ENCODE peak calls at places on chromosomes 12 and 14, in five cellular contexts. R, G, W, C and A are unnamed samples. For H3K36me3, the result is how much of the 10 kb centered on the place peaks cover.

GRCh38 chr12:9634177-9634803 is 26.6 kb upstream of the KLRB1 start:
- DNase-seq in G (no peak), R (peak), C (peak), W (no peak), A (no peak)

GRCh38 chr12:98296462-98297079 is 218.8 kb upstream of the TMPO start:
- DNase-seq in G (no peak), C (no peak), R (no peak), W (no peak), A (no peak)

GRCh38 chr12:78530065-78530765 is 334.4 kb upstream of the SYT1 start:
- DNase-seq in W (no peak), R (no peak), G (no peak), C (no peak), A (peak)

GRCh38 chr12:63041601-63042000 is 106.7 kb upstream of the PPM1H start:
- DNase-seq in C (no peak), R (no peak), G (no peak), W (no peak), A (no peak)

GRCh38 chr12:124625867-124626675 is 58.7 kb upstream of the NCOR2 start:
- DNase-seq in G (peak), W (peak), C (peak), R (no peak), A (no peak)

GRCh38 chr14:65131176-65131765 is 29.0 kb upstream of the MAX start:
- DNase-seq in C (no peak), G (no peak), W (no peak), R (no peak), A (peak)

GRCh38 chr14:67480011-67480410 is 8.5 kb downstream of the TMEM229B start:
- DNase-seq in R (no peak), C (no peak), W (no peak), G (no peak), A (no peak)

GRCh38 chr12:131716282-131716681 is 5.4 kb downstream of the SFSWAP start:
- DNase-seq in W (no peak), G (no peak), R (no peak), C (no peak), A (no peak)

GRCh38 chr12:107761502-107761904 is 566 bp upstream of the PRDM4 start:
- DNase-seq in R (no peak), W (no peak), G (no peak), C (no peak), A (no peak)

GRCh38 chr12:91663331-91663998 is 480.8 kb upstream of the DCN start:
- DNase-seq in R (no peak), G (no peak), C (no peak), W (no peak), A (no peak)

GRCh38 chr14:31927348-31927826 is 149.7 kb upstream of the ARHGAP5 start:
- DNase-seq in C (no peak), W (peak), R (no peak), G (no peak), A (peak)

GRCh38 chr12:10088955-10089354 is 9.8 kb downstream of the CLEC1A start:
- DNase-seq in C (no peak), R (no peak), W (no peak), G (no peak), A (no peak)

GRCh38 chr12:103840399-103840880 is 594 bp downstream of the NT5DC3 start:
- DNase-seq in C (no peak), R (peak), W (no peak), G (peak), A (no peak)

GRCh38 chr12:95224202-95225170 is 6.9 kb downstream of the VEZT start:
- DNase-seq in G (no peak), W (no peak), R (no peak), C (no peak), A (no peak)

DNA sequence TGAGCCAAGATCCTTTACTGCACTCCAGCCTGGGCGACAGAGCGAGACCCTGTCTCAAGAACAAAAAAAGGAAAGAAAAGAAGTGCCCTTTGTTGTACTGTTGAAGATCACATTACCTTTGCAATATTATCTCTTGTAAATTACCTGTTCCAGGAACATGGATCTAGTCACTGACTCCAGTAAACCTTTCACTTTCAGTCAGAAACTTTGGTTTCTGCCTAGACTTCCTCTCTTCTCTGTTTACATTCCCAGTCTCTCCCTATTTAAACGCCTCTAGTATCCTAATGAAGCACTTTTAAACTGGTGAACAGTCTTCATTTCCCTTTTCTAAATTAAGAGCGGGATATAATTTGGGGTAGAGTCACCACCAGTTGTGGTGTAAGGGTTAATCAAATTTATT is 12.8 kb downstream of the CHPT1 start:
- DNase-seq in R (no peak), G (no peak), C (no peak), W (no peak), A (no peak)
- H3K36me3 ChIP-seq in R (under half), G (under half), C (under half), W (under half), A (under half)

GRCh38 chr12:67388331-67389163 is 119.4 kb downstream of the CAND1 start:
- DNase-seq in C (no peak), G (no peak), W (no peak), R (no peak), A (no peak)
- TF ChIP-seq CTCF in C (no peak), G (no peak), W (peak), R (peak), A (peak)

GRCh38 chr14:91875515-91876286 is 8.4 kb upstream of the TC2N start:
- DNase-seq in G (no peak), R (no peak), W (no peak), C (peak), A (no peak)
- H3K36me3 ChIP-seq in G (half or more), R (under half), W (under half), C (under half), A (under half)

DNA sequence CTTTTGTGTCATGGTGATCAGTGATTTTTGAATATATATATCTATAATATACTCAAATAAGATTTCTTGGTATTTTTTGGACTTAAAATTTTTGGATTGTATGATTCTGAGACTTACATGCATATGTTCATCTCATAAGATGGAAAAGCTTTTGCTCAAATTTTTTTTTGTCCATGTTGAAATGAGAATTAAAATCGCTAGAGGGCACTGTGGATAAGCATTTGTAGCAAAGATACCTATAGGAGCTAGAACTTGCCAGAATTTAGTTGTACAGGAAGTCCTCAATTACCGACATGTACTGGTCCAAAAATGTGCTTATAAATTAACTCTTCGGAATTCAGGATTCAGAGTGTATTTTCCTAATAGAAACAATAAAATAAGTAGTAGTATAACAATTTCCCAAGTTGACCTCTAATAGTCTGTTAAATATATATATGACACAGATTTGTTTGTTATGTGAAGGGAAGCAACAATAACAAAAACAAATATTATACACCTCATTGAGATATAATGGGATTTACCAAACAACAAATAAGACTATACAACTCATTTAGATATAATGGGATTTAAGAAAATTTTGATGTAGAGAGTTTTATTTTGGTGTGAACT is 179.6 kb downstream of the TMEM117 start:
- DNase-seq in R (no peak), G (no peak), W (no peak), C (no peak), A (peak)
- TF ChIP-seq CTCF in R (peak), G (peak), W (peak), C (peak), A (peak)